ENCODE peak calls at places on chromosomes 11 and 22, in seven cellular contexts. M, B, J, V, N, D and R are unnamed samples.

GRCh38 chr22:25494774-25495173 is 69.7 kb upstream of the GRK3 start:
- DNase-seq in J (peak; percentile 76), V (no peak), B (no peak), N (no peak), D (no peak), M (no peak), R (no peak)

GRCh38 chr11:61826930-61827572 is 1.0 kb upstream of the FADS2 start:
- DNase-seq in M (no peak), N (no peak), B (no peak), V (peak; percentile 63), J (peak; percentile 54), D (no peak), R (no peak)

GRCh38 chr22:49086181-49086580 is 741.5 kb downstream of the BRD1 start:
- DNase-seq in V (no peak), D (no peak), M (no peak), J (no peak), N (no peak), B (no peak), R (no peak)

GRCh38 chr11:12808519-12808918 is 134.3 kb downstream of the TEAD1 start:
- DNase-seq in N (no peak), M (no peak), V (no peak), J (no peak), D (no peak), B (peak; percentile 46), R (peak; percentile 56)

GRCh38 chr22:47168900-47169800 is 406.7 kb downstream of the TBC1D22A start:
- DNase-seq in M (no peak), D (no peak), V (no peak), N (no peak), J (no peak), B (peak; percentile 5), R (no peak)

GRCh38 chr22:37561209-37562048 is 1.1 kb downstream of the CDC42EP1 start:
- DNase-seq in V (peak; percentile 15), N (peak; percentile 72), M (peak; percentile 63), J (no peak), D (peak; percentile 95), B (peak; percentile 89), R (peak; percentile 87)

GRCh38 chr11:45087761-45088160 is 58.7 kb upstream of the PRDM11 start:
- DNase-seq in V (no peak), M (no peak), J (no peak), B (no peak), D (no peak), N (no peak), R (no peak)

GRCh38 chr11:132909016-132909606 is 623.2 kb downstream of the OPCML start:
- DNase-seq in D (no peak), N (no peak), M (no peak), V (no peak), B (no peak), J (no peak), R (no peak)

GRCh38 chr11:118996926-118997626 is 862 bp upstream of the CENATAC start:
- DNase-seq in J (no peak), M (no peak), D (no peak), N (peak; percentile 22), B (peak; percentile 40), V (no peak), R (no peak)

GRCh38 chr22:36160499-36160942 is at the start of gene APOL3:
- DNase-seq in D (peak; percentile 93), N (no peak), M (no peak), J (no peak), B (peak; percentile 90), V (no peak), R (peak; percentile 45)

GRCh38 chr11:122791836-122792235 is 46.5 kb upstream of the CRTAM start:
- DNase-seq in J (no peak), B (peak; percentile 67), D (no peak), N (no peak), M (peak; percentile 30), V (no peak), R (peak; percentile 54)

GRCh38 chr11:130096823-130097222 is 27.1 kb downstream of the APLP2 start:
- DNase-seq in M (no peak), D (no peak), V (peak; percentile 90), N (no peak), J (no peak), B (no peak), R (no peak)

GRCh38 chr11:62792193-62792575 is 378 bp upstream of the TMEM223 start:
- DNase-seq in M (no peak), N (no peak), B (no peak), D (peak; percentile 72), J (no peak), V (no peak), R (no peak)

GRCh38 chr22:32622004-32622761 is 147.6 kb downstream of the FBXO7 start:
- DNase-seq in J (no peak), B (peak; percentile 86), N (no peak), D (peak; percentile 67), V (no peak), M (peak; percentile 94), R (peak; percentile 67)

GRCh38 chr11:105719073-105719846 is 109.4 kb downstream of the GRIA4 start:
- DNase-seq in N (no peak), J (no peak), B (peak; percentile 3), D (no peak), M (peak; percentile 10), V (no peak), R (peak; percentile 85)

GRCh38 chr11:45431301-45432018 is 145.3 kb upstream of the SYT13 start:
- DNase-seq in B (no peak), J (no peak), V (no peak), N (no peak), D (no peak), M (no peak), R (no peak)

GRCh38 chr11:111601979-111602864 is at the start of gene SIK2:
- DNase-seq in D (peak; percentile 95), J (peak; percentile 99), N (peak; percentile 72), M (peak; percentile 91), B (peak; percentile 92), V (peak; percentile 97), R (peak; percentile 87)

GRCh38 chr11:5600374-5600851 is 4.0 kb downstream of the TRIM6 start:
- DNase-seq in B (peak; percentile 94), J (peak; percentile 37), M (peak; percentile 80), N (peak; percentile 40), V (peak; percentile 38), D (peak; percentile 63), R (peak; percentile 88)

GRCh38 chr22:20979243-20979809 is 2.8 kb upstream of the LZTR1 start:
- DNase-seq in M (peak; percentile 30), J (no peak), B (peak; percentile 49), D (peak; percentile 56), N (peak; percentile 61), V (no peak), R (peak; percentile 71)

GRCh38 chr11:130211144-130211543 is 51.6 kb downstream of the ST14 start:
- DNase-seq in V (no peak), B (no peak), J (no peak), M (no peak), N (no peak), D (no peak), R (no peak)

GRCh38 chr11:74205181-74205580 is 34.1 kb downstream of the PPME1 start:
- DNase-seq in M (no peak), D (no peak), N (no peak), B (no peak), V (no peak), J (no peak), R (no peak)

GRCh38 chr11:3000032-3000961 is 8.2 kb upstream of the NAP1L4 start:
- DNase-seq in D (peak; percentile 69), J (peak; percentile 89), N (no peak), B (peak; percentile 46), M (peak; percentile 38), V (peak; percentile 97), R (peak; percentile 71)

GRCh38 chr11:102309621-102310541 is 7.4 kb upstream of the BIRC3 start:
- DNase-seq in J (no peak), N (no peak), D (no peak), V (no peak), M (no peak), B (no peak), R (no peak)

GRCh38 chr11:83033972-83034672 is 37.6 kb downstream of the RAB30 start:
- DNase-seq in J (no peak), V (peak; percentile 76), B (peak; percentile 97), D (peak; percentile 30), N (no peak), M (no peak), R (no peak)

GRCh38 chr22:45208993-45209838 is 31.5 kb downstream of the KIAA0930 start:
- DNase-seq in J (no peak), D (no peak), M (peak; percentile 66), B (peak; percentile 70), N (peak; percentile 10), V (peak; percentile 18), R (peak; percentile 90)

GRCh38 chr11:31022080-31022479 is 347.5 kb downstream of the DCDC1 start:
- DNase-seq in B (no peak), V (no peak), D (no peak), J (no peak), N (no peak), M (no peak), R (no peak)

GRCh38 chr11:59523541-59523940 is 12.2 kb downstream of the OR4D9 start:
- DNase-seq in V (no peak), N (no peak), D (no peak), B (no peak), J (no peak), M (no peak), R (no peak)

GRCh38 chr11:65436412-65437032 is 13.9 kb downstream of the NEAT1 start:
- DNase-seq in J (no peak), M (no peak), V (no peak), N (no peak), B (peak; percentile 65), D (no peak), R (peak; percentile 21)

GRCh38 chr11:119491753-119492455 is 68.9 kb upstream of the THY1 start:
- DNase-seq in J (peak; percentile 51), B (peak; percentile 48), N (no peak), M (no peak), V (peak; percentile 100), D (no peak), R (peak; percentile 26)

GRCh38 chr11:19756675-19757475 is 44.2 kb downstream of the NAV2 start:
- DNase-seq in M (no peak), D (peak; percentile 38), B (peak; percentile 58), V (no peak), J (no peak), N (no peak), R (peak; percentile 14)